ENCODE peak calls at places on chromosomes 16 and 17, in five cellular contexts. J, X, L, W and H are unnamed samples.

GRCh38 chr17:49464049-49464448 is 31.0 kb upstream of the NGFR start:
- DNase-seq in X (no peak), L (no peak), J (no peak), W (no peak), H (no peak)

GRCh38 chr17:40415390-40415789 is 2.3 kb downstream of the TOP2A start:
- DNase-seq in W (no peak), J (peak), L (no peak), X (no peak), H (peak)

GRCh38 chr16:11425140-11425539 is 79.9 kb downstream of the RMI2 start:
- DNase-seq in X (no peak), L (no peak), J (no peak), W (no peak), H (no peak)

GRCh38 chr17:59783221-59784016 is 76.0 kb downstream of the VMP1 start:
- DNase-seq in J (peak), L (no peak), W (no peak), X (no peak), H (no peak)

GRCh38 chr17:80475949-80476876 is at the start of gene NPTX1:
- DNase-seq in L (no peak), X (no peak), J (no peak), W (peak), H (no peak)

GRCh38 chr16:71676236-71676635 is 48.3 kb downstream of the PHLPP2 start:
- DNase-seq in X (no peak), J (no peak), W (no peak), L (no peak), H (peak)

GRCh38 chr16:89971495-89972243 is 23.1 kb downstream of the DEF8 start:
- DNase-seq in W (no peak), L (no peak), J (no peak), X (no peak), H (no peak)

GRCh38 chr16:48081656-48082055 is 74.1 kb downstream of the ABCC12 start:
- DNase-seq in L (peak), X (no peak), W (no peak), J (peak), H (no peak)

GRCh38 chr16:714079-714478 is 839 bp upstream of the METRN start:
- DNase-seq in L (no peak), J (no peak), X (no peak), W (no peak), H (no peak)